ENCODE peak calls at places on chromosomes 3 and 15, in six cellular contexts. T is Calu3, K is mesothelial cell of epicardium, L is tibial nerve, P is endothelial cell of umbilical vein, S is Peyer's patch. B is an unnamed sample.

GRCh38 chr3:53103566-53104296 is 26.5 kb downstream of the RFT1 start:
- DNase-seq in L (no peak), K (no peak), S (no peak), P (peak), T (no peak), B (no peak)

GRCh38 chr3:143855183-143855582 is 6.9 kb upstream of the SLC9A9 start:
- DNase-seq in K (no peak), S (no peak), L (no peak), P (no peak), T (no peak), B (no peak)

GRCh38 chr3:20040476-20041196 is 390 bp downstream of the KAT2B start:
- DNase-seq in T (peak), K (peak), L (peak), S (peak), P (peak), B (peak)

GRCh38 chr15:80604583-80605506 is 90.3 kb upstream of the ABHD17C start:
- DNase-seq in T (no peak), P (no peak), K (peak), S (no peak), L (no peak), B (no peak)

GRCh38 chr15:73265536-73266153 is 103.1 kb downstream of the HCN4 start:
- DNase-seq in P (peak), K (peak), T (peak), S (no peak), L (peak), B (peak)

GRCh38 chr15:85482896-85483295 is 102.5 kb downstream of the AKAP13 start:
- DNase-seq in P (no peak), L (no peak), S (no peak), T (peak), K (no peak), B (peak)

GRCh38 chr3:196918968-196919367 is 23.4 kb downstream of the NCBP2 start:
- DNase-seq in T (no peak), K (no peak), S (no peak), L (no peak), P (no peak), B (no peak)

GRCh38 chr3:70539908-70540307 is 227.5 kb upstream of the MDFIC2 start:
- DNase-seq in P (no peak), S (no peak), T (no peak), L (no peak), K (no peak), B (no peak)

GRCh38 chr15:87716422-87716821 is 540.1 kb downstream of the NTRK3 start:
- DNase-seq in S (no peak), L (no peak), P (no peak), T (no peak), K (no peak), B (no peak)

GRCh38 chr3:50122661-50123391 is 32.3 kb upstream of the SEMA3F start:
- DNase-seq in K (no peak), P (no peak), S (peak), L (no peak), T (no peak), B (no peak)

GRCh38 chr3:67655364-67656121 is 1.1 kb upstream of the SUCLG2 start:
- DNase-seq in S (peak), P (no peak), T (no peak), L (no peak), K (no peak), B (no peak)

GRCh38 chr3:13891492-13892073 is 11.7 kb upstream of the WNT7A start:
- DNase-seq in K (no peak), P (no peak), S (no peak), L (no peak), T (no peak), B (no peak)

GRCh38 chr3:108093021-108093420 is 2.2 kb upstream of the CD47 start:
- DNase-seq in P (no peak), L (no peak), K (no peak), S (no peak), T (no peak), B (no peak)

GRCh38 chr15:72116680-72117447 is 1.1 kb downstream of the MYO9A start:
- DNase-seq in K (no peak), P (peak), L (peak), T (peak), S (no peak), B (peak)

GRCh38 chr3:116785226-116785625 is 75.6 kb downstream of the TUSC7 start:
- DNase-seq in T (no peak), L (no peak), K (no peak), P (no peak), S (no peak), B (no peak)

GRCh38 chr3:128551464-128551863 is 58.5 kb upstream of the GATA2 start:
- DNase-seq in T (no peak), K (no peak), S (no peak), L (no peak), P (no peak), B (no peak)

GRCh38 chr3:146543461-146544012 is 870 bp downstream of the PLSCR1 start:
- DNase-seq in S (no peak), L (peak), T (no peak), K (no peak), P (peak), B (no peak)

GRCh38 chr3:23834082-23834870 is 28.5 kb downstream of the UBE2E1 start:
- DNase-seq in K (no peak), L (no peak), S (no peak), T (no peak), P (peak), B (no peak)

GRCh38 chr3:52403271-52403841 is 41.5 kb downstream of the SEMA3G start:
- DNase-seq in P (no peak), L (no peak), T (no peak), K (no peak), S (peak), B (no peak)

GRCh38 chr15:34889486-34889885 is 80.1 kb downstream of the AQR start:
- DNase-seq in K (no peak), P (no peak), L (no peak), T (no peak), S (no peak), B (no peak)

GRCh38 chr3:15102833-15103232 is 3.9 kb upstream of the RBSN start:
- DNase-seq in T (no peak), P (no peak), K (no peak), L (no peak), S (no peak), B (no peak)

GRCh38 chr3:80677796-80678195 is 910.0 kb upstream of the ROBO1 start:
- DNase-seq in S (no peak), P (peak), T (no peak), L (no peak), K (no peak), B (no peak)

GRCh38 chr3:121895121-121895520 is 920 bp downstream of the SLC15A2 start:
- DNase-seq in S (no peak), K (no peak), L (no peak), P (no peak), T (no peak), B (peak)

GRCh38 chr15:33913459-33913858 is 54.8 kb upstream of the CHRM5 start:
- DNase-seq in P (no peak), K (no peak), L (no peak), T (no peak), S (no peak), B (no peak)

GRCh38 chr15:71651750-71652186 is 158.6 kb upstream of the NR2E3 start:
- DNase-seq in K (no peak), S (no peak), P (peak), T (peak), L (peak), B (peak)

GRCh38 chr15:74362482-74362881 is 5.0 kb downstream of the CYP11A1 start:
- DNase-seq in P (no peak), S (no peak), L (no peak), K (no peak), T (no peak), B (no peak)

GRCh38 chr15:75195766-75196241 is 5.9 kb upstream of the C15orf39 start:
- DNase-seq in T (no peak), S (no peak), K (no peak), L (no peak), P (no peak), B (no peak)

GRCh38 chr15:82874267-82874666 is 64.8 kb downstream of the WHAMM start:
- DNase-seq in P (no peak), S (no peak), T (no peak), L (no peak), K (no peak), B (no peak)

GRCh38 chr3:32219537-32219936 is 18.9 kb upstream of the CMTM8 start:
- DNase-seq in S (no peak), P (no peak), K (no peak), T (no peak), L (no peak), B (no peak)

GRCh38 chr3:43638594-43639447 is 17.0 kb upstream of the ANO10 start:
- DNase-seq in P (peak), S (peak), T (peak), K (no peak), L (no peak), B (peak)

GRCh38 chr15:78004919-78005634 is 72.4 kb downstream of the TBC1D2B start:
- DNase-seq in P (peak), T (no peak), S (no peak), L (peak), K (no peak), B (no peak)

GRCh38 chr3:146165370-146165769 is 4.4 kb upstream of the PLOD2 start:
- DNase-seq in K (no peak), S (no peak), T (no peak), P (no peak), L (no peak), B (no peak)

GRCh38 chr15:89377842-89378698 is 43.4 kb upstream of the POLG start:
- DNase-seq in S (no peak), L (no peak), T (peak), P (no peak), K (peak), B (no peak)

GRCh38 chr15:62928996-62929350 is 113.6 kb upstream of the TPM1 start:
- DNase-seq in K (no peak), P (peak), L (no peak), S (no peak), T (peak), B (no peak)

GRCh38 chr15:57345584-57345983 is 30.7 kb upstream of the CGNL1 start:
- DNase-seq in L (no peak), K (no peak), T (peak), S (no peak), P (peak), B (peak)
- TF ChIP-seq CTCF in L (no peak), K (no peak), T (no peak), S (no peak), P (peak), B (no peak)

GRCh38 chr3:27046346-27046745 is 322.8 kb downstream of the NEK10 start:
- DNase-seq in S (no peak), K (no peak), T (peak), L (no peak), P (no peak), B (no peak)

GRCh38 chr3:27044926-27045481 is 324.2 kb downstream of the NEK10 start:
- DNase-seq in P (no peak), K (no peak), T (no peak), S (no peak), L (no peak), B (no peak)

GRCh38 chr3:27049792-27050191 is 319.4 kb downstream of the NEK10 start:
- DNase-seq in P (no peak), T (no peak), L (no peak), K (no peak), S (no peak), B (no peak)
- TF ChIP-seq CTCF in P (no peak), T (no peak), L (no peak), K (no peak), S (no peak), B (no peak)

GRCh38 chr15:97483232-97483631 is 477.3 kb upstream of the ARRDC4 start:
- DNase-seq in P (no peak), S (no peak), K (no peak), T (no peak), L (no peak), B (no peak)

GRCh38 chr15:97479957-97480356 is 480.5 kb upstream of the ARRDC4 start:
- DNase-seq in K (no peak), L (no peak), T (no peak), S (no peak), P (no peak), B (peak)

GRCh38 chr15:97482521-97482920 is 478.0 kb upstream of the ARRDC4 start:
- DNase-seq in L (no peak), S (no peak), P (no peak), K (no peak), T (peak), B (peak)
- TF ChIP-seq CTCF in L (no peak), S (peak), P (no peak), K (no peak), T (no peak), B (no peak)

GRCh38 chr3:57110214-57110613 is 49.8 kb downstream of the SPATA12 start:
- DNase-seq in K (no peak), T (no peak), S (no peak), P (no peak), L (no peak), B (no peak)
- TF ChIP-seq CTCF in K (no peak), T (no peak), S (no peak), P (no peak), L (no peak), B (no peak)